ENCODE peak calls at places on chromosomes 11 and 22, in ten cellular contexts. One of them, this sample, is unnamed.

GRCh38 chr11:380095-380480 is 10.8 kb downstream of the B4GALNT4 start:
- DNase-seq in GM12865: no peak
- DNase-seq in breast epithelium: no peak
- DNase-seq in astrocyte of the spinal cord: no peak
- DNase-seq in PC-9: no peak
- DNase-seq in mesothelial cell of epicardium: no peak
- DNase-seq in endothelial cell: no peak
- DNase-seq in natural killer cell: no peak
- DNase-seq in RWPE1: no peak
- DNase-seq in brain microvascular endothelial cell: no peak
- DNase-seq in this sample: no peak

GRCh38 chr11:80773919-80774318 is 1333.1 kb upstream of the TENM4 start:
- DNase-seq in GM12865: no peak
- DNase-seq in breast epithelium: no peak
- DNase-seq in astrocyte of the spinal cord: no peak
- DNase-seq in PC-9: no peak
- DNase-seq in mesothelial cell of epicardium: no peak
- DNase-seq in endothelial cell: no peak
- DNase-seq in natural killer cell: no peak
- DNase-seq in RWPE1: no peak
- DNase-seq in brain microvascular endothelial cell: no peak
- DNase-seq in this sample: no peak

GRCh38 chr11:60378359-60378758 is at the start of gene MS4A7:
- DNase-seq in GM12865: peak
- DNase-seq in breast epithelium: no peak
- DNase-seq in astrocyte of the spinal cord: no peak
- DNase-seq in PC-9: no peak
- DNase-seq in mesothelial cell of epicardium: no peak
- DNase-seq in endothelial cell: no peak
- DNase-seq in natural killer cell: no peak
- DNase-seq in RWPE1: no peak
- DNase-seq in brain microvascular endothelial cell: no peak
- DNase-seq in this sample: no peak

GRCh38 chr11:125952973-125953372 is 7.1 kb downstream of the VSIG10L2 start:
- DNase-seq in GM12865: no peak
- DNase-seq in breast epithelium: no peak
- DNase-seq in astrocyte of the spinal cord: no peak
- DNase-seq in PC-9: no peak
- DNase-seq in mesothelial cell of epicardium: no peak
- DNase-seq in endothelial cell: no peak
- DNase-seq in natural killer cell: no peak
- DNase-seq in RWPE1: peak
- DNase-seq in brain microvascular endothelial cell: no peak
- DNase-seq in this sample: no peak

GRCh38 chr11:111327908-111328624 is 29.7 kb downstream of the POU2AF3 start:
- DNase-seq in GM12865: no peak
- DNase-seq in breast epithelium: no peak
- DNase-seq in astrocyte of the spinal cord: no peak
- DNase-seq in PC-9: peak
- DNase-seq in mesothelial cell of epicardium: no peak
- DNase-seq in endothelial cell: no peak
- DNase-seq in natural killer cell: no peak
- DNase-seq in RWPE1: no peak
- DNase-seq in brain microvascular endothelial cell: no peak
- DNase-seq in this sample: no peak

GRCh38 chr11:27055065-27055682 is 14.6 kb downstream of the BBOX1 start:
- DNase-seq in GM12865: no peak
- DNase-seq in breast epithelium: no peak
- DNase-seq in astrocyte of the spinal cord: peak
- DNase-seq in PC-9: peak
- DNase-seq in mesothelial cell of epicardium: no peak
- DNase-seq in endothelial cell: no peak
- DNase-seq in natural killer cell: no peak
- DNase-seq in RWPE1: no peak
- DNase-seq in brain microvascular endothelial cell: peak
- DNase-seq in this sample: no peak

GRCh38 chr22:50308597-50308935 is 1.1 kb upstream of the PLXNB2 start:
- DNase-seq in GM12865: no peak
- DNase-seq in breast epithelium: no peak
- DNase-seq in astrocyte of the spinal cord: no peak
- DNase-seq in PC-9: no peak
- DNase-seq in mesothelial cell of epicardium: no peak
- DNase-seq in endothelial cell: peak
- DNase-seq in natural killer cell: no peak
- DNase-seq in RWPE1: no peak
- DNase-seq in brain microvascular endothelial cell: no peak
- DNase-seq in this sample: no peak

GRCh38 chr11:13134886-13135285 is 125.8 kb downstream of the RASSF10 start:
- DNase-seq in GM12865: no peak
- DNase-seq in breast epithelium: no peak
- DNase-seq in astrocyte of the spinal cord: no peak
- DNase-seq in PC-9: no peak
- DNase-seq in mesothelial cell of epicardium: no peak
- DNase-seq in endothelial cell: no peak
- DNase-seq in natural killer cell: no peak
- DNase-seq in RWPE1: no peak
- DNase-seq in brain microvascular endothelial cell: no peak
- DNase-seq in this sample: no peak

GRCh38 chr22:19816372-19817119 is 38.1 kb downstream of the GNB1L start:
- DNase-seq in GM12865: no peak
- DNase-seq in breast epithelium: no peak
- DNase-seq in astrocyte of the spinal cord: no peak
- DNase-seq in PC-9: no peak
- DNase-seq in mesothelial cell of epicardium: no peak
- DNase-seq in endothelial cell: no peak
- DNase-seq in natural killer cell: no peak
- DNase-seq in RWPE1: no peak
- DNase-seq in brain microvascular endothelial cell: no peak
- DNase-seq in this sample: no peak

GRCh38 chr11:116070555-116070954 is 566.3 kb upstream of the CADM1 start:
- DNase-seq in GM12865: no peak
- DNase-seq in breast epithelium: no peak
- DNase-seq in astrocyte of the spinal cord: no peak
- DNase-seq in PC-9: no peak
- DNase-seq in mesothelial cell of epicardium: no peak
- DNase-seq in endothelial cell: no peak
- DNase-seq in natural killer cell: no peak
- DNase-seq in RWPE1: no peak
- DNase-seq in brain microvascular endothelial cell: no peak
- DNase-seq in this sample: no peak

GRCh38 chr11:9263840-9264380 is 1.2 kb downstream of the DENND5A start:
- DNase-seq in GM12865: peak
- DNase-seq in breast epithelium: no peak
- DNase-seq in astrocyte of the spinal cord: no peak
- DNase-seq in PC-9: no peak
- DNase-seq in mesothelial cell of epicardium: no peak
- DNase-seq in endothelial cell: no peak
- DNase-seq in natural killer cell: peak
- DNase-seq in RWPE1: peak
- DNase-seq in brain microvascular endothelial cell: no peak
- DNase-seq in this sample: no peak

DNA sequence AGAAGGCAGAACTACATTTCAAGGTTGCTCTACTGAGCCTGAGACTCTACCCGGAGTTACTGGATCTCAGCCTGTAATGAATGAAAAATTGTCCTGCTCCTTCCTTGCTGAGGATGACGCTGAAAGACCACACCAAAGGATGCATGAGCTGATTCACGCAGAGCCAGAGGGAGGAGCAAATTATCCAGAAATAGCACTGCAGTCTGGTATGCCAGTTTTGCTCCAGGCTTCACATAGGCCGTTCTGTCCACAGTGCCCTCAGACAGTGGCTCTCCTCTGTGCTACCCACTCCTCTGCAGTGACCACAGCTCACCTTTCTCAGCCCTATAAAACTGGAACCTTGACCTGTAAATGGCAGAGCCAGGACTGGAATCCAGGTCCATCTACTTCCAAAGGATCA is 79.3 kb upstream of the GALNT18 start:
- DNase-seq in GM12865: no peak
- DNase-seq in breast epithelium: no peak
- DNase-seq in astrocyte of the spinal cord: no peak
- DNase-seq in PC-9: no peak
- DNase-seq in mesothelial cell of epicardium: no peak
- DNase-seq in endothelial cell: no peak
- DNase-seq in natural killer cell: no peak
- DNase-seq in RWPE1: peak
- DNase-seq in brain microvascular endothelial cell: peak
- DNase-seq in this sample: no peak
- TF ChIP-seq CTCF in GM12865: no peak
- TF ChIP-seq CTCF in breast epithelium: no peak
- TF ChIP-seq CTCF in astrocyte of the spinal cord: no peak
- TF ChIP-seq CTCF in PC-9: no peak
- TF ChIP-seq CTCF in mesothelial cell of epicardium: no peak
- TF ChIP-seq CTCF in endothelial cell: no peak
- TF ChIP-seq CTCF in natural killer cell: no peak
- TF ChIP-seq CTCF in RWPE1: no peak
- TF ChIP-seq CTCF in brain microvascular endothelial cell: no peak
- TF ChIP-seq CTCF in this sample: no peak

GRCh38 chr22:23069502-23070357 is 589 bp upstream of the GNAZ start:
- DNase-seq in GM12865: peak
- DNase-seq in breast epithelium: peak
- DNase-seq in astrocyte of the spinal cord: peak
- DNase-seq in PC-9: peak
- DNase-seq in mesothelial cell of epicardium: peak
- DNase-seq in endothelial cell: peak
- DNase-seq in natural killer cell: peak
- DNase-seq in RWPE1: peak
- DNase-seq in brain microvascular endothelial cell: peak
- DNase-seq in this sample: peak
- TF ChIP-seq CTCF in GM12865: no peak
- TF ChIP-seq CTCF in breast epithelium: no peak
- TF ChIP-seq CTCF in astrocyte of the spinal cord: no peak
- TF ChIP-seq CTCF in PC-9: no peak
- TF ChIP-seq CTCF in mesothelial cell of epicardium: no peak
- TF ChIP-seq CTCF in endothelial cell: no peak
- TF ChIP-seq CTCF in natural killer cell: no peak
- TF ChIP-seq CTCF in RWPE1: no peak
- TF ChIP-seq CTCF in brain microvascular endothelial cell: no peak
- TF ChIP-seq CTCF in this sample: no peak

GRCh38 chr11:1521382-1522080 is 35.0 kb upstream of the MOB2 start:
- DNase-seq in GM12865: peak
- DNase-seq in breast epithelium: no peak
- DNase-seq in astrocyte of the spinal cord: no peak
- DNase-seq in PC-9: no peak
- DNase-seq in mesothelial cell of epicardium: no peak
- DNase-seq in endothelial cell: no peak
- DNase-seq in natural killer cell: no peak
- DNase-seq in RWPE1: no peak
- DNase-seq in brain microvascular endothelial cell: no peak
- DNase-seq in this sample: no peak
- TF ChIP-seq CTCF in GM12865: peak
- TF ChIP-seq CTCF in breast epithelium: no peak
- TF ChIP-seq CTCF in astrocyte of the spinal cord: no peak
- TF ChIP-seq CTCF in PC-9: no peak
- TF ChIP-seq CTCF in mesothelial cell of epicardium: no peak
- TF ChIP-seq CTCF in endothelial cell: no peak
- TF ChIP-seq CTCF in natural killer cell: no peak
- TF ChIP-seq CTCF in RWPE1: no peak
- TF ChIP-seq CTCF in brain microvascular endothelial cell: no peak
- TF ChIP-seq CTCF in this sample: no peak

GRCh38 chr22:23238707-23239106 is 58.4 kb downstream of the BCR start:
- DNase-seq in GM12865: no peak
- DNase-seq in breast epithelium: no peak
- DNase-seq in astrocyte of the spinal cord: no peak
- DNase-seq in PC-9: no peak
- DNase-seq in mesothelial cell of epicardium: no peak
- DNase-seq in endothelial cell: no peak
- DNase-seq in natural killer cell: no peak
- DNase-seq in RWPE1: no peak
- DNase-seq in brain microvascular endothelial cell: no peak
- DNase-seq in this sample: no peak

GRCh38 chr22:23241562-23242472 is 61.5 kb downstream of the BCR start:
- DNase-seq in GM12865: no peak
- DNase-seq in breast epithelium: no peak
- DNase-seq in astrocyte of the spinal cord: no peak
- DNase-seq in PC-9: no peak
- DNase-seq in mesothelial cell of epicardium: no peak
- DNase-seq in endothelial cell: no peak
- DNase-seq in natural killer cell: no peak
- DNase-seq in RWPE1: no peak
- DNase-seq in brain microvascular endothelial cell: no peak
- DNase-seq in this sample: no peak

GRCh38 chr22:23242473-23243001 is 62.2 kb downstream of the BCR start:
- DNase-seq in GM12865: no peak
- DNase-seq in breast epithelium: no peak
- DNase-seq in astrocyte of the spinal cord: peak
- DNase-seq in PC-9: no peak
- DNase-seq in mesothelial cell of epicardium: no peak
- DNase-seq in endothelial cell: no peak
- DNase-seq in natural killer cell: no peak
- DNase-seq in RWPE1: no peak
- DNase-seq in brain microvascular endothelial cell: peak
- DNase-seq in this sample: no peak

GRCh38 chr22:23239429-23239828 is 59.1 kb downstream of the BCR start:
- DNase-seq in GM12865: no peak
- DNase-seq in breast epithelium: no peak
- DNase-seq in astrocyte of the spinal cord: no peak
- DNase-seq in PC-9: no peak
- DNase-seq in mesothelial cell of epicardium: no peak
- DNase-seq in endothelial cell: no peak
- DNase-seq in natural killer cell: no peak
- DNase-seq in RWPE1: no peak
- DNase-seq in brain microvascular endothelial cell: no peak
- DNase-seq in this sample: no peak

GRCh38 chr22:23240639-23241389 is 60.5 kb downstream of the BCR start:
- DNase-seq in GM12865: peak
- DNase-seq in breast epithelium: no peak
- DNase-seq in astrocyte of the spinal cord: no peak
- DNase-seq in PC-9: no peak
- DNase-seq in mesothelial cell of epicardium: no peak
- DNase-seq in endothelial cell: no peak
- DNase-seq in natural killer cell: no peak
- DNase-seq in RWPE1: no peak
- DNase-seq in brain microvascular endothelial cell: no peak
- DNase-seq in this sample: no peak
- TF ChIP-seq CTCF in GM12865: no peak
- TF ChIP-seq CTCF in breast epithelium: no peak
- TF ChIP-seq CTCF in astrocyte of the spinal cord: peak
- TF ChIP-seq CTCF in PC-9: no peak
- TF ChIP-seq CTCF in mesothelial cell of epicardium: no peak
- TF ChIP-seq CTCF in endothelial cell: no peak
- TF ChIP-seq CTCF in natural killer cell: no peak
- TF ChIP-seq CTCF in RWPE1: no peak
- TF ChIP-seq CTCF in brain microvascular endothelial cell: peak
- TF ChIP-seq CTCF in this sample: peak

This sample was measured in progenitor cell of endocrine pancreas.